ENCODE peak calls at places on chromosomes 12 and 14, in four cellular contexts. One of them, this sample, is unnamed.

GRCh38 chr12:81668475-81668874 is 90.7 kb downstream of the PPFIA2 start:
- DNase-seq in midbrain: peak; percentile 13
- DNase-seq in activated T-helper 2 cell treated with anti-CD3 and anti-CD28 coated beads, Interferon-gamma antibody, Interleukin-2, Interleukin-4, amounts not matched to agents 10 μg/mL and 5 μg/mL and 100 μg/mL, durations not matched to agents 14 hours and 24 hours and 36 hours: no peak
- DNase-seq in small intestine: no peak
- DNase-seq in this sample: no peak

GRCh38 chr12:71057330-71057729 is 100.5 kb downstream of the TSPAN8 start:
- DNase-seq in midbrain: no peak
- DNase-seq in activated T-helper 2 cell treated with anti-CD3 and anti-CD28 coated beads, Interferon-gamma antibody, Interleukin-2, Interleukin-4, amounts not matched to agents 10 μg/mL and 5 μg/mL and 100 μg/mL, durations not matched to agents 14 hours and 24 hours and 36 hours: no peak
- DNase-seq in small intestine: no peak
- DNase-seq in this sample: no peak

GRCh38 chr12:66269757-66270383 is 32.4 kb upstream of the HELB start:
- DNase-seq in midbrain: peak; percentile 56
- DNase-seq in activated T-helper 2 cell treated with anti-CD3 and anti-CD28 coated beads, Interferon-gamma antibody, Interleukin-2, Interleukin-4, amounts not matched to agents 10 μg/mL and 5 μg/mL and 100 μg/mL, durations not matched to agents 14 hours and 24 hours and 36 hours: no peak
- DNase-seq in small intestine: peak; percentile 54
- DNase-seq in this sample: peak; percentile 60

GRCh38 chr12:104910196-104910840 is 47.8 kb downstream of the SLC41A2 start:
- DNase-seq in midbrain: no peak
- DNase-seq in activated T-helper 2 cell treated with anti-CD3 and anti-CD28 coated beads, Interferon-gamma antibody, Interleukin-2, Interleukin-4, amounts not matched to agents 10 μg/mL and 5 μg/mL and 100 μg/mL, durations not matched to agents 14 hours and 24 hours and 36 hours: no peak
- DNase-seq in small intestine: no peak
- DNase-seq in this sample: no peak

GRCh38 chr12:3381059-3382047 is 109.7 kb upstream of the PRMT8 start:
- DNase-seq in midbrain: no peak
- DNase-seq in activated T-helper 2 cell treated with anti-CD3 and anti-CD28 coated beads, Interferon-gamma antibody, Interleukin-2, Interleukin-4, amounts not matched to agents 10 μg/mL and 5 μg/mL and 100 μg/mL, durations not matched to agents 14 hours and 24 hours and 36 hours: no peak
- DNase-seq in small intestine: no peak
- DNase-seq in this sample: peak; percentile 65

GRCh38 chr14:30656190-30656632 is 34.1 kb downstream of the SCFD1 start:
- DNase-seq in midbrain: peak; percentile 6
- DNase-seq in activated T-helper 2 cell treated with anti-CD3 and anti-CD28 coated beads, Interferon-gamma antibody, Interleukin-2, Interleukin-4, amounts not matched to agents 10 μg/mL and 5 μg/mL and 100 μg/mL, durations not matched to agents 14 hours and 24 hours and 36 hours: no peak
- DNase-seq in small intestine: peak; percentile 38
- DNase-seq in this sample: peak; percentile 39

GRCh38 chr12:25387136-25388050 is 136.7 kb upstream of the KRAS start:
- DNase-seq in midbrain: peak; percentile 93
- DNase-seq in activated T-helper 2 cell treated with anti-CD3 and anti-CD28 coated beads, Interferon-gamma antibody, Interleukin-2, Interleukin-4, amounts not matched to agents 10 μg/mL and 5 μg/mL and 100 μg/mL, durations not matched to agents 14 hours and 24 hours and 36 hours: peak; percentile 73
- DNase-seq in small intestine: peak; percentile 90
- DNase-seq in this sample: peak; percentile 93

GRCh38 chr12:31950492-31950891 is 8.7 kb upstream of the RESF1 start:
- DNase-seq in midbrain: no peak
- DNase-seq in activated T-helper 2 cell treated with anti-CD3 and anti-CD28 coated beads, Interferon-gamma antibody, Interleukin-2, Interleukin-4, amounts not matched to agents 10 μg/mL and 5 μg/mL and 100 μg/mL, durations not matched to agents 14 hours and 24 hours and 36 hours: no peak
- DNase-seq in small intestine: no peak
- DNase-seq in this sample: no peak

GRCh38 chr12:91983935-91984334 is 161.7 kb downstream of the BTG1 start:
- DNase-seq in midbrain: no peak
- DNase-seq in activated T-helper 2 cell treated with anti-CD3 and anti-CD28 coated beads, Interferon-gamma antibody, Interleukin-2, Interleukin-4, amounts not matched to agents 10 μg/mL and 5 μg/mL and 100 μg/mL, durations not matched to agents 14 hours and 24 hours and 36 hours: no peak
- DNase-seq in small intestine: no peak
- DNase-seq in this sample: no peak

GRCh38 chr12:115349711-115350110 is 665.7 kb upstream of the TBX3 start:
- DNase-seq in midbrain: no peak
- DNase-seq in activated T-helper 2 cell treated with anti-CD3 and anti-CD28 coated beads, Interferon-gamma antibody, Interleukin-2, Interleukin-4, amounts not matched to agents 10 μg/mL and 5 μg/mL and 100 μg/mL, durations not matched to agents 14 hours and 24 hours and 36 hours: no peak
- DNase-seq in small intestine: no peak
- DNase-seq in this sample: no peak

GRCh38 chr12:102959391-102959790 is 1.9 kb downstream of the ASCL1 start:
- DNase-seq in midbrain: no peak
- DNase-seq in activated T-helper 2 cell treated with anti-CD3 and anti-CD28 coated beads, Interferon-gamma antibody, Interleukin-2, Interleukin-4, amounts not matched to agents 10 μg/mL and 5 μg/mL and 100 μg/mL, durations not matched to agents 14 hours and 24 hours and 36 hours: no peak
- DNase-seq in small intestine: no peak
- DNase-seq in this sample: no peak

GRCh38 chr12:124915249-124916236 is 1.1 kb upstream of the UBC start:
- DNase-seq in midbrain: no peak
- DNase-seq in activated T-helper 2 cell treated with anti-CD3 and anti-CD28 coated beads, Interferon-gamma antibody, Interleukin-2, Interleukin-4, amounts not matched to agents 10 μg/mL and 5 μg/mL and 100 μg/mL, durations not matched to agents 14 hours and 24 hours and 36 hours: no peak
- DNase-seq in small intestine: peak; percentile 65
- DNase-seq in this sample: peak; percentile 71

GRCh38 chr12:46617167-46617566 is 208.6 kb downstream of the SLC38A4 start:
- DNase-seq in midbrain: no peak
- DNase-seq in activated T-helper 2 cell treated with anti-CD3 and anti-CD28 coated beads, Interferon-gamma antibody, Interleukin-2, Interleukin-4, amounts not matched to agents 10 μg/mL and 5 μg/mL and 100 μg/mL, durations not matched to agents 14 hours and 24 hours and 36 hours: no peak
- DNase-seq in small intestine: no peak
- DNase-seq in this sample: no peak

GRCh38 chr12:52173526-52173925 is 18.3 kb downstream of the KRT80 start:
- DNase-seq in midbrain: no peak
- DNase-seq in activated T-helper 2 cell treated with anti-CD3 and anti-CD28 coated beads, Interferon-gamma antibody, Interleukin-2, Interleukin-4, amounts not matched to agents 10 μg/mL and 5 μg/mL and 100 μg/mL, durations not matched to agents 14 hours and 24 hours and 36 hours: no peak
- DNase-seq in small intestine: no peak
- DNase-seq in this sample: no peak

GRCh38 chr12:17992002-17992656 is 97.9 kb downstream of the RERGL start:
- DNase-seq in midbrain: peak; percentile 42
- DNase-seq in activated T-helper 2 cell treated with anti-CD3 and anti-CD28 coated beads, Interferon-gamma antibody, Interleukin-2, Interleukin-4, amounts not matched to agents 10 μg/mL and 5 μg/mL and 100 μg/mL, durations not matched to agents 14 hours and 24 hours and 36 hours: no peak
- DNase-seq in small intestine: peak; percentile 7
- DNase-seq in this sample: peak; percentile 51

This sample was measured in hepatocyte.